ENCODE peak calls at places on chromosomes 4 and X, in six cellular contexts. One of them, this sample, is unnamed.

GRCh38 chr4:32544846-32545245 is 1824.7 kb downstream of the PCDH7 start:
- DNase-seq in AG10803: no peak
- DNase-seq in left kidney: no peak
- DNase-seq in lower leg skin: no peak
- DNase-seq in OCI-LY7: no peak
- DNase-seq in astrocyte of the spinal cord: no peak
- DNase-seq in this sample: no peak

GRCh38 chr4:71004281-71004851 is 10.9 kb downstream of the DCK start:
- DNase-seq in OCI-LY7: peak; percentile 71
- DNase-seq in left kidney: peak; percentile 63
- DNase-seq in AG10803: no peak
- DNase-seq in astrocyte of the spinal cord: no peak
- DNase-seq in lower leg skin: no peak
- DNase-seq in this sample: no peak

GRCh38 chrX:47223476-47224250 is 5.2 kb downstream of the CDK16 start:
- DNase-seq in OCI-LY7: no peak
- DNase-seq in astrocyte of the spinal cord: no peak
- DNase-seq in AG10803: no peak
- DNase-seq in lower leg skin: no peak
- DNase-seq in left kidney: no peak
- DNase-seq in this sample: no peak

GRCh38 chrX:41386222-41386990 is 52.4 kb downstream of the DDX3X start:
- DNase-seq in AG10803: no peak
- DNase-seq in left kidney: no peak
- DNase-seq in astrocyte of the spinal cord: no peak
- DNase-seq in lower leg skin: no peak
- DNase-seq in OCI-LY7: no peak
- DNase-seq in this sample: peak; percentile 19

GRCh38 chrX:53538781-53539180 is 104.6 kb upstream of the HSD17B10 start:
- DNase-seq in AG10803: no peak
- DNase-seq in lower leg skin: no peak
- DNase-seq in astrocyte of the spinal cord: no peak
- DNase-seq in left kidney: peak; percentile 11
- DNase-seq in OCI-LY7: no peak
- DNase-seq in this sample: no peak

GRCh38 chr4:153115322-153116100 is 88.7 kb upstream of the TRIM2 start:
- DNase-seq in left kidney: no peak
- DNase-seq in astrocyte of the spinal cord: peak; percentile 82
- DNase-seq in lower leg skin: no peak
- DNase-seq in OCI-LY7: peak; percentile 80
- DNase-seq in AG10803: peak; percentile 77
- DNase-seq in this sample: peak; percentile 54

GRCh38 chrX:16335181-16335580 is 167.9 kb downstream of the MAGEB17 start:
- DNase-seq in OCI-LY7: no peak
- DNase-seq in AG10803: no peak
- DNase-seq in astrocyte of the spinal cord: no peak
- DNase-seq in lower leg skin: no peak
- DNase-seq in left kidney: no peak
- DNase-seq in this sample: no peak

GRCh38 chr4:145154573-145154972 is 25.8 kb downstream of the OTUD4 start:
- DNase-seq in astrocyte of the spinal cord: peak; percentile 30
- DNase-seq in lower leg skin: no peak
- DNase-seq in left kidney: peak; percentile 51
- DNase-seq in AG10803: peak; percentile 33
- DNase-seq in OCI-LY7: peak; percentile 51
- DNase-seq in this sample: peak; percentile 59

GRCh38 chr4:25654031-25654970 is 1.4 kb upstream of the SLC34A2 start:
- DNase-seq in astrocyte of the spinal cord: no peak
- DNase-seq in AG10803: no peak
- DNase-seq in OCI-LY7: no peak
- DNase-seq in lower leg skin: no peak
- DNase-seq in left kidney: no peak
- DNase-seq in this sample: no peak

This sample was measured in cardiac fibroblast.